ENCODE peak calls at places on chromosomes 5 and 9, in seven cellular contexts. D is brain pericyte; Z is SK-MEL-5; S is fibroblast of villous mesenchyme; U is colonic mucosa; O is stimulated activated CD4-positive, alpha-beta T cell treated with anti-CD3 and anti-CD28 coated beads, Interleukin-1b, Interleukin-23, amount 100 ng/mL, for 24 hours; C is RPMI8226. J is an unnamed sample.

GRCh38 chr5:180803181-180804128 is 849 bp upstream of the MGAT1 start:
- DNase-seq in O (peak), Z (no peak), U (peak), S (peak), D (no peak), C (peak), J (no peak)

GRCh38 chr9:111866976-111867375 is 29.6 kb upstream of the UGCG start:
- DNase-seq in Z (peak), D (peak), U (no peak), C (no peak), O (no peak), S (peak), J (no peak)

GRCh38 chr9:124320062-124320973 is 62.6 kb downstream of the NEK6 start:
- DNase-seq in Z (peak), O (peak), S (peak), U (peak), C (peak), D (no peak), J (peak)

GRCh38 chr5:82673460-82673859 is 395.3 kb upstream of the RPS23 start:
- DNase-seq in Z (peak), D (no peak), C (no peak), S (no peak), O (no peak), U (no peak), J (no peak)

GRCh38 chr5:66358741-66359140 is 214.6 kb downstream of the SREK1 start:
- DNase-seq in D (no peak), Z (no peak), C (no peak), U (no peak), O (no peak), S (no peak), J (no peak)

GRCh38 chr9:98908897-98909634 is 34.6 kb upstream of the COL15A1 start:
- DNase-seq in Z (no peak), O (no peak), S (peak), C (no peak), U (no peak), D (no peak), J (no peak)

GRCh38 chr5:173324115-173325001 is 3.9 kb downstream of the STC2 start:
- DNase-seq in O (no peak), D (peak), Z (no peak), U (peak), C (peak), S (peak), J (no peak)

GRCh38 chr9:115369322-115369957 is 251.5 kb upstream of the TNC start:
- DNase-seq in S (peak), U (no peak), D (peak), Z (no peak), C (no peak), O (no peak), J (no peak)

GRCh38 chr9:93827545-93828330 is 127.4 kb downstream of the BARX1 start:
- DNase-seq in Z (peak), S (peak), D (no peak), C (peak), U (peak), O (peak), J (peak)

GRCh38 chr9:81082251-81082650 is 607.1 kb downstream of the TLE1 start:
- DNase-seq in U (no peak), S (no peak), C (no peak), D (no peak), Z (no peak), O (no peak), J (no peak)

GRCh38 chr5:34923694-34924461 is 5.5 kb upstream of the DNAJC21 start:
- DNase-seq in U (no peak), Z (peak), S (peak), O (peak), D (peak), C (no peak), J (no peak)

GRCh38 chr9:71797266-71797665 is 29.0 kb upstream of the CEMIP2 start:
- DNase-seq in C (no peak), Z (no peak), U (no peak), S (no peak), O (no peak), D (no peak), J (no peak)

GRCh38 chr5:129361441-129362025 is 98.6 kb upstream of the ADAMTS19 start:
- DNase-seq in D (no peak), S (peak), C (peak), Z (peak), U (no peak), O (no peak), J (no peak)

GRCh38 chr5:68315679-68316271 is 100.2 kb downstream of the PIK3R1 start:
- DNase-seq in C (no peak), S (no peak), D (no peak), Z (no peak), O (peak), U (peak), J (no peak)

GRCh38 chr9:108434502-108434901 is 421.3 kb downstream of the ACTL7B start:
- DNase-seq in C (no peak), Z (no peak), O (no peak), D (no peak), S (peak), U (no peak), J (no peak)

GRCh38 chr5:168341178-168341577 is 49.7 kb downstream of the WWC1 start:
- DNase-seq in C (no peak), O (no peak), Z (no peak), S (no peak), D (no peak), U (no peak), J (no peak)

GRCh38 chr5:149485655-149486615 is 65.3 kb downstream of the CSNK1A1 start:
- DNase-seq in C (peak), U (peak), Z (peak), D (peak), S (peak), O (no peak), J (no peak)

GRCh38 chr5:73831066-73831465 is 205.1 kb downstream of the ARHGEF28 start:
- DNase-seq in Z (no peak), S (peak), U (no peak), C (no peak), D (no peak), O (no peak), J (no peak)

GRCh38 chr5:28954074-28954473 is 1915.7 kb upstream of the CDH9 start:
- DNase-seq in O (no peak), Z (peak), U (no peak), S (no peak), C (no peak), D (no peak), J (no peak)

GRCh38 chr5:82274343-82275266 is 3.5 kb downstream of the RPS23 start:
- DNase-seq in C (peak), O (peak), S (no peak), Z (peak), D (no peak), U (no peak), J (no peak)

GRCh38 chr5:143515829-143516228 is 112.3 kb upstream of the NR3C1 start:
- DNase-seq in D (no peak), S (no peak), C (no peak), Z (no peak), O (no peak), U (no peak), J (no peak)

GRCh38 chr9:124012368-124013262 is 1.0 kb downstream of the LHX2 start:
- DNase-seq in D (no peak), Z (no peak), O (no peak), S (no peak), U (no peak), C (no peak), J (no peak)

GRCh38 chr5:103433216-103433615 is 129.4 kb downstream of the NUDT12 start:
- DNase-seq in O (no peak), S (no peak), U (no peak), C (no peak), Z (no peak), D (no peak), J (no peak)

GRCh38 chr5:109453251-109453650 is 43.5 kb upstream of the PJA2 start:
- DNase-seq in Z (no peak), O (no peak), D (no peak), C (no peak), U (no peak), S (no peak), J (no peak)

GRCh38 chr9:125983681-125984080 is 236.5 kb downstream of the PBX3 start:
- DNase-seq in U (no peak), Z (no peak), S (no peak), D (no peak), C (no peak), O (no peak), J (no peak)

J was measured in HEK293T.